ENCODE peak calls at places on chromosomes 13 and 19, in ten cellular contexts. I, V, N, C, Q, E, O, W, A and P are unnamed samples.
A peak's percentile ranks its signal among the peaks of the same experiment; 100 is the strongest.

GRCh38 chr13:36059366-36059765 is 71.8 kb downstream of the DCLK1 start:
- DNase-seq in Q (no peak), A (no peak), E (no peak), W (no peak), C (no peak), I (no peak), N (no peak), O (no peak), V (no peak), P (no peak)

GRCh38 chr19:16506961-16507360 is 10.8 kb downstream of the C19orf44 start:
- DNase-seq in Q (no peak), I (no peak), W (no peak), V (no peak), C (no peak), A (no peak), N (no peak), O (no peak), E (no peak), P (no peak)

GRCh38 chr19:30376272-30376671 is 4.1 kb downstream of the ZNF536 start:
- DNase-seq in E (no peak), C (no peak), I (no peak), A (no peak), O (no peak), N (no peak), W (no peak), Q (no peak), V (no peak), P (no peak)

GRCh38 chr13:42525035-42525504 is 48.9 kb upstream of the TNFSF11 start:
- DNase-seq in Q (peak; percentile 24), V (no peak), O (peak; percentile 21), C (no peak), W (no peak), E (no peak), N (no peak), I (peak; percentile 84), A (no peak), P (peak; percentile 71)

GRCh38 chr13:21238267-21238666 is 61.8 kb downstream of the MRPL57 start:
- DNase-seq in Q (no peak), O (no peak), W (no peak), A (no peak), N (no peak), E (no peak), C (no peak), V (no peak), I (no peak), P (no peak)

GRCh38 chr13:69970521-69970920 is 137.1 kb upstream of the ATXN8OS start:
- DNase-seq in W (no peak), V (no peak), E (peak; percentile 19), O (peak; percentile 8), N (no peak), I (peak; percentile 40), A (no peak), Q (no peak), C (no peak), P (peak; percentile 60)

GRCh38 chr13:80039000-80039399 is 301.9 kb downstream of the SPRY2 start:
- DNase-seq in Q (no peak), A (no peak), V (no peak), O (no peak), I (no peak), C (no peak), W (no peak), E (no peak), N (no peak), P (no peak)

GRCh38 chr13:94006271-94006670 is 473.2 kb downstream of the DCT start:
- DNase-seq in E (no peak), V (no peak), W (no peak), O (no peak), C (no peak), N (no peak), Q (no peak), A (no peak), I (no peak), P (no peak)

GRCh38 chr19:9836021-9836420 is 903 bp downstream of the PIN1 start:
- DNase-seq in O (no peak), W (no peak), C (no peak), E (no peak), I (peak; percentile 17), Q (peak; percentile 80), V (no peak), A (no peak), N (no peak), P (peak; percentile 20)

GRCh38 chr19:18364826-18365528 is 21.0 kb upstream of the GDF15 start:
- DNase-seq in E (peak; percentile 95), W (peak; percentile 97), N (no peak), O (peak; percentile 97), A (peak; percentile 84), C (no peak), Q (peak; percentile 99), V (peak; percentile 93), I (peak; percentile 92), P (peak; percentile 94)

GRCh38 chr13:19093437-19093836 is 88.2 kb downstream of the TUBA3C start:
- DNase-seq in V (no peak), W (no peak), I (no peak), A (no peak), Q (no peak), C (no peak), O (no peak), E (no peak), N (no peak), P (no peak)

GRCh38 chr19:2476451-2477140 is 669 bp downstream of the GADD45B start:
- DNase-seq in A (peak; percentile 89), C (peak; percentile 58), Q (peak; percentile 83), W (no peak), N (peak; percentile 57), E (no peak), V (peak; percentile 73), O (peak; percentile 67), I (peak; percentile 80), P (peak; percentile 44)

GRCh38 chr19:11164879-11165406 is 9.4 kb upstream of the SPC24 start:
- DNase-seq in V (peak; percentile 62), O (no peak), I (no peak), Q (peak; percentile 93), E (no peak), N (no peak), C (no peak), W (no peak), A (peak; percentile 92), P (no peak)

GRCh38 chr13:112240076-112240475 is 136.1 kb upstream of the SPACA7 start:
- DNase-seq in V (no peak), W (no peak), C (no peak), Q (no peak), E (no peak), A (no peak), O (no peak), I (no peak), N (no peak), P (no peak)

GRCh38 chr19:53958168-53958571 is 4.6 kb upstream of the CACNG8 start:
- DNase-seq in N (no peak), O (no peak), C (no peak), A (no peak), V (no peak), E (no peak), W (no peak), I (no peak), Q (no peak), P (no peak)

GRCh38 chr19:51422053-51422448 is 4.6 kb upstream of the SIGLEC10 start:
- DNase-seq in Q (peak; percentile 81), A (peak; percentile 92), C (peak; percentile 80), V (peak; percentile 92), I (peak; percentile 49), N (peak; percentile 97), E (peak; percentile 23), W (peak; percentile 81), O (peak; percentile 80), P (peak; percentile 58)